ENCODE peak calls at places on chromosomes 11 and 22, in nine cellular contexts. C is hepatocyte, D is foreskin keratinocyte, K is left ventricle myocardium inferior, G is epithelial cell of proximal tubule, O is colonic mucosa, E is PC-3, Z is neural crest cell, V is lower leg skin. T is an unnamed sample.

GRCh38 chr11:66718320-66718971 is 10.6 kb downstream of the SPTBN2 start:
- DNase-seq in E (no peak), Z (no peak), D (no peak), G (no peak), C (peak), V (no peak), O (peak), K (no peak), T (peak)

GRCh38 chr11:102653744-102654291 is 28.7 kb upstream of the MMP20 start:
- DNase-seq in G (no peak), V (no peak), C (no peak), K (no peak), E (peak), D (no peak), O (no peak), Z (no peak), T (no peak)

GRCh38 chr11:127274328-127274676 is 273.7 kb upstream of the KIRREL3 start:
- DNase-seq in E (peak), O (no peak), V (peak), C (no peak), K (no peak), D (peak), G (no peak), Z (no peak), T (no peak)

GRCh38 chr11:11263238-11264030 is 89.6 kb downstream of the CSNK2A3 start:
- DNase-seq in C (no peak), D (peak), O (no peak), E (peak), V (no peak), Z (no peak), K (no peak), G (peak), T (peak)

GRCh38 chr11:1500466-1501420 is 14.2 kb upstream of the MOB2 start:
- DNase-seq in D (no peak), O (no peak), G (no peak), E (no peak), K (peak), V (no peak), Z (no peak), C (no peak), T (no peak)

GRCh38 chr11:96303067-96303466 is 39.9 kb downstream of the MAML2 start:
- DNase-seq in Z (no peak), D (peak), K (no peak), E (peak), V (no peak), O (no peak), C (peak), G (no peak), T (no peak)

GRCh38 chr11:36333468-36333867 is 37.4 kb downstream of the PRR5L start:
- DNase-seq in G (no peak), E (peak), K (no peak), O (no peak), C (no peak), Z (no peak), V (no peak), D (peak), T (no peak)

GRCh38 chr11:96187779-96188624 is 155.0 kb downstream of the MAML2 start:
- DNase-seq in K (peak), Z (no peak), V (no peak), C (peak), E (peak), G (no peak), O (no peak), D (no peak), T (no peak)

GRCh38 chr11:17563961-17564686 is 17.1 kb downstream of the OTOG start:
- DNase-seq in K (no peak), O (peak), D (no peak), E (no peak), V (no peak), Z (no peak), G (no peak), C (no peak), T (no peak)

GRCh38 chr11:17561466-17562001 is 14.5 kb downstream of the OTOG start:
- DNase-seq in E (no peak), D (no peak), V (no peak), O (peak), Z (no peak), C (no peak), G (no peak), K (no peak), T (no peak)

GRCh38 chr11:17561111-17561415 is 14.0 kb downstream of the OTOG start:
- DNase-seq in C (no peak), K (no peak), O (peak), E (no peak), D (no peak), G (no peak), V (no peak), Z (no peak), T (no peak)

GRCh38 chr11:17563248-17563647 is 16.2 kb downstream of the OTOG start:
- DNase-seq in O (peak), C (no peak), V (no peak), Z (no peak), E (peak), G (no peak), K (no peak), D (no peak), T (no peak)

DNA sequence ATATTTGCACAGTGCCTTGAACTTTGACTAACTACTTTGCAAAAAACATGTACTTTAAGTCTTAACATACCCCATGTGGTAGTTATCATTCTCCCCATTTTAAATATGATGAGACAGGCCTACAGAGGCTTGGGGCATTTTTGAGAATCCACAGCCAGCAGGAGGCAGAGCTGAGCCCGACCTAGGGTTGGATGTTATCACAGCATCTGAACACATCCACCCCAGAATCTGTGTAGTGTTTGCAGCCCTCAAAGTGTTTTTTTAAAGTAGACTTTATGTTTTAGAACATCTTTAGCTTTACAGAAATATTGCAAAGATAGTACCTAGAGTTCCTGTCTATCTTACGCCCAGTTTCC is 17.6 kb downstream of the OTOG start:
- DNase-seq in D (no peak), C (no peak), E (peak), Z (no peak), K (no peak), V (no peak), G (no peak), O (peak), T (no peak)
- TF ChIP-seq CTCF in D (peak), C (peak), E (peak), Z (peak), K (no peak), V (no peak), G (peak), O (no peak), T (peak)

GRCh38 chr22:45843030-45843429 is 133.9 kb downstream of the WNT7B start:
- DNase-seq in D (no peak), O (no peak), Z (no peak), G (no peak), K (no peak), C (no peak), E (no peak), V (no peak), T (no peak)
- TF ChIP-seq CTCF in D (no peak), O (no peak), Z (no peak), G (no peak), K (no peak), C (no peak), E (no peak), V (no peak), T (no peak)

GRCh38 chr11:101453682-101454081 is 130.1 kb downstream of the TRPC6 start:
- DNase-seq in K (no peak), D (peak), V (no peak), E (peak), Z (no peak), G (no peak), O (no peak), C (no peak), T (no peak)

GRCh38 chr11:101459020-101459419 is 124.8 kb downstream of the TRPC6 start:
- DNase-seq in C (no peak), D (no peak), G (no peak), E (no peak), K (no peak), V (no peak), Z (no peak), O (no peak), T (no peak)

GRCh38 chr11:101458161-101458560 is 125.6 kb downstream of the TRPC6 start:
- DNase-seq in D (peak), Z (no peak), K (no peak), V (no peak), C (no peak), G (no peak), E (peak), O (no peak), T (no peak)

DNA sequence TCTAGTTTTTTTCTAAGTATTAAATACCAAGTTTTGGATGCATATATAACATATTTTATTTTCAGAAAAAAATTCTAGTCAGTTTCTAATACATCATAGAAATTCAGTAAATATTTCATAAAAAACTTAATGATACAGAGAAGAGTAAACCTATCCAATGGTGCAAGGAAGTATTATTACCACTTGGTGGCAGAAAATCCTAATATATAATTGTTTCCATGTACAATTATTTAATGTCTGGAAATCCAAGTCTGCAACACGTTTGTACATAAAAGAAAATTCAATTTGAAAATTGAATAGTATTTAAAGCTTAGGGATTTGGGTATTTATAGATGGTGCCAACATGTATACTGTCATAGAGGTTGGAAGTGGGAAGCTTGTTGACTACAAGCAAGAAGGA is 127.0 kb downstream of the TRPC6 start:
- DNase-seq in K (no peak), O (no peak), G (no peak), Z (no peak), C (peak), V (no peak), D (no peak), E (peak), T (no peak)
- TF ChIP-seq CTCF in K (peak), O (peak), G (peak), Z (peak), C (peak), V (no peak), D (peak), E (peak), T (peak)

GRCh38 chr11:40125054-40125453 is 1334.4 kb downstream of the LRRC4C start:
- DNase-seq in C (peak), E (peak), G (no peak), O (no peak), V (no peak), K (no peak), Z (no peak), D (no peak), T (no peak)
- TF ChIP-seq CTCF in C (peak), E (peak), G (peak), O (no peak), V (no peak), K (no peak), Z (peak), D (no peak), T (no peak)

DNA sequence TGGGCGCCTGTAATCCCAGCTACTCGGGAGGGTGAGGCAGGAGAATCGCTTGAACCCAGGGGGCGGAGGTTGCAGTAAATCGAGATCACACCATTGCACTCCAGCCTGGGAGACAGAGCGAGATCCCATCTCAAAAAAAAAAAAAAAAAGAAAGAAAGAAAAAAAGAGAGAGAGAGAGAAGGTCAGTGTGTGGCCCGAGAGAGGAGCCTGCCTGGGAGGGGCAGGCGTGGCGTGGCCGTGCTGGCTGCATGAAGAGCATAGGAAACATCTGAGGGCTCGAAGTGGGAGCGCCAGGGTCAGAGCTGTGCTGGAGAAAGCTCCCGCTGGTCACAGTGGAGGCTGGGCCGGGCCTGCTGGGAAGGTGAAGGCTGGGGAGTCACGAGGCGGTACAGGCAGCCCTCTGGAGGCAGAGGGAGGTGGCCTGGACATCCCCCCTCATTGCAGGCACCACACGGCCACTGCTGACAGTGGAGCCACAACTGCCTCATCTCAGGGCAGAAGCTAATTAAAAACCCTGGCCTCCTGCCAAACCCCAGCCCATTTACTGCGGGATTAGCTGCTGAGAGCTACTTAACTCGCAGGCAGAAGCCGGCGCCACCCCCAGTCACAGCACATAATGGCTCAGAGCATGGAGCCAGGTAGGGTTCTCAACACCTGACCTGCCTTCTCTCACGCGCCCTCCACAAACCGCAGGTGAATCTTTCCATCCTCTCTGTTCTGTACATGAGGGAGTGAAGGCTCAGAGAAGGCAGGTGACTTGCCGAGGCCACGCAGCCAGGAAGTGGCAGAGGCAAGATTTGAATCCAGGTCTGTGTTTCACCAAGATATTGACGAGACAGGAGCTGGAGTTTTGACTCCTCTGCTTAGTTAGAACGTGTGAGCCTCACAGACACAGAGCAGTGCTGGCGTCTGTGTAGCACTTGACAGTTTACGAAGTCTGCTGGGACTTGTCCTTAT is 32.6 kb downstream of the NFAM1 start:
- DNase-seq in D (no peak), K (peak), C (peak), O (peak), G (no peak), V (peak), E (no peak), Z (no peak), T (no peak)
- TF ChIP-seq CTCF in D (no peak), K (no peak), C (no peak), O (no peak), G (no peak), V (no peak), E (no peak), Z (no peak), T (no peak)

DNA sequence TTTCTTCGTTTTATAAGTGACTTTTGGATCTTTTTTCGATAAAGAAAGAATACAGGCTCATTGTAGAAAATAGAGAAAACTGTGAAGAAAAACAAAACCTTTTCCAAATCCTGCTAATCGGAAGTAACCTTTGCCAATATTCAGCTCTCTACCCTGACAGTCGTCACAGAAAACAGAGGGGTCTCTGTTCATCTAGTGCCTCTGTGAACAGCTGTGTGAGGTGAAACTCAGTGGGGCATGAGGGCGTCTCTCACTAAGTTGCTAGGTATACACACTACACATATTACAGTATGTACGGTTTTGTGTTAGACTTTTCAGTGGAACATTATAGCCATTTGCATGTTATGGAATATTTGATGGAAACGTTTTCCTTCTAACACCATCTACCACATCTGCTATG is 39.4 kb downstream of the DHCR7 start:
- DNase-seq in G (no peak), O (no peak), V (no peak), D (no peak), K (no peak), Z (no peak), E (no peak), C (no peak), T (no peak)
- TF ChIP-seq CTCF in G (no peak), O (no peak), V (no peak), D (no peak), K (no peak), Z (no peak), E (no peak), C (no peak), T (no peak)

DNA sequence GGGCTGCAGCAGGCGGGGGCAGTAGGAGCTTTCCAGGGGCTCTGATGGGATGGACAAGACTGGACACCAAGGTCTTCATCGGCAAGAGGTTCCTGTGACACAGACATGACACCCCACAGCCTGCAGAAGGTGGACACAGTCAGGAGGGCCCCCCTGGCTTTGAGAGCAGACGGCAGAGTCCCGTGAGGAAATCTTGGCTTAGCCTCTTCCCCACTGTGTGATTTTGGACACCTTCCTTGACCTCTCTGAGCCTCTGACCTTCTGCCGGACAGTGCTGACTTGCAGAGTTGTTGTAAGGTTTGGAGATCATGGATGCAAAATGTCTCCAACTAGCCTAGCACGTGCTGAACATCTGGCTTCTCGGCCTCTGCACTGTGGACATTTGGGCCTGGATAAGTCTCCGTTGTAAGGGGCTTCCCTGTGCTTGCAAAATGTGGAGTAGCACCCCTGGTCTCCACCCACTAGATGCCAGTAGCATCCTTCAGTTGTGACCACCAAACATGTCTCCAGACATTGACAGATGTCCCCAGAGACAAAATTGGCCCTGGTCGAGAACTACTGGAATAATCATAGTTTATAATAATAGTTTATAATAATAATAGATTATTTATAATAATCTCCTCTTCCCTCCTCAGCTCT is 54.6 kb downstream of the MCM5 start:
- DNase-seq in G (no peak), C (no peak), E (peak), K (no peak), V (no peak), O (no peak), D (no peak), Z (no peak), T (no peak)
- TF ChIP-seq CTCF in G (peak), C (no peak), E (no peak), K (peak), V (no peak), O (no peak), D (peak), Z (no peak), T (no peak)

GRCh38 chr11:12496181-12497025 is 119.0 kb downstream of the PARVA start:
- DNase-seq in K (no peak), V (no peak), G (no peak), E (no peak), O (no peak), D (no peak), C (no peak), Z (no peak), T (no peak)
- TF ChIP-seq CTCF in K (peak), V (no peak), G (peak), E (peak), O (no peak), D (no peak), C (no peak), Z (peak), T (no peak)

GRCh38 chr22:43827926-43828710 is 16.0 kb upstream of the EFCAB6 start:
- DNase-seq in O (no peak), K (no peak), E (no peak), V (no peak), D (no peak), Z (no peak), C (no peak), G (no peak), T (no peak)
- TF ChIP-seq CTCF in O (no peak), K (no peak), E (peak), V (no peak), D (peak), Z (no peak), C (no peak), G (peak), T (no peak)

GRCh38 chr11:27041141-27041869 is 690 bp downstream of the BBOX1 start:
- DNase-seq in V (no peak), E (no peak), G (no peak), D (no peak), O (no peak), Z (no peak), K (no peak), C (no peak), T (no peak)

GRCh38 chr11:27040302-27041115 is at the start of gene BBOX1:
- DNase-seq in C (no peak), G (peak), O (no peak), V (peak), D (peak), E (no peak), Z (no peak), K (no peak), T (no peak)

GRCh38 chr11:27039873-27040272 is 742 bp upstream of the BBOX1 start:
- DNase-seq in V (no peak), O (no peak), Z (no peak), K (no peak), C (no peak), E (no peak), G (no peak), D (no peak), T (no peak)
- TF ChIP-seq CTCF in V (no peak), O (no peak), Z (no peak), K (no peak), C (no peak), E (no peak), G (peak), D (peak), T (no peak)